ENCODE peak calls at places on chromosomes 5 and 9, in five cellular contexts. T is G401, D is mucosa of descending colon, O is T47D, X is neural progenitor cell. I is an unnamed sample.

GRCh38 chr9:71549023-71549422 is 219.3 kb downstream of the CEMIP2 start:
- DNase-seq in T (no peak), D (no peak), O (no peak), X (no peak), I (no peak)

GRCh38 chr5:157143127-157143959 is 678 bp upstream of the MED7 start:
- DNase-seq in T (no peak), D (peak), O (peak), X (no peak), I (peak)

GRCh38 chr5:40738502-40738901 is 17.3 kb downstream of the TTC33 start:
- DNase-seq in T (no peak), D (no peak), O (no peak), X (no peak), I (no peak)

GRCh38 chr9:20404192-20404813 is 218.0 kb downstream of the MLLT3 start:
- DNase-seq in T (no peak), D (no peak), O (no peak), X (no peak), I (no peak)

GRCh38 chr9:69980041-69980440 is 63.6 kb upstream of the MAMDC2 start:
- DNase-seq in T (no peak), D (no peak), O (no peak), X (no peak), I (no peak)

GRCh38 chr5:167839065-167839464 is 452.4 kb upstream of the WWC1 start:
- DNase-seq in T (no peak), D (no peak), O (no peak), X (no peak), I (no peak)

GRCh38 chr9:87270241-87271234 is 227.1 kb upstream of the DAPK1 start:
- DNase-seq in T (no peak), D (no peak), O (no peak), X (peak), I (peak)

GRCh38 chr5:178237431-178238312 is 5.1 kb upstream of the PHYKPL start:
- DNase-seq in T (no peak), D (peak), O (no peak), X (no peak), I (no peak)

GRCh38 chr9:74940600-74940999 is 12.1 kb downstream of the C9orf40 start:
- DNase-seq in T (peak), D (no peak), O (no peak), X (no peak), I (peak)

GRCh38 chr9:136363606-136364368 is at the start of gene DNLZ:
- DNase-seq in T (peak), D (peak), O (peak), X (peak), I (peak)

GRCh38 chr5:75558972-75559632 is 47.4 kb downstream of the POLK start:
- DNase-seq in T (no peak), D (no peak), O (no peak), X (no peak), I (no peak)

GRCh38 chr9:87595605-87596004 is 97.9 kb downstream of the DAPK1 start:
- DNase-seq in T (no peak), D (no peak), O (no peak), X (peak), I (peak)

GRCh38 chr5:102296229-102296817 is at the start of gene SLCO4C1:
- DNase-seq in T (no peak), D (peak), O (peak), X (peak), I (peak)

GRCh38 chr5:28734396-28734795 is 1696.0 kb upstream of the CDH9 start:
- DNase-seq in T (no peak), D (no peak), O (no peak), X (no peak), I (no peak)

GRCh38 chr9:18393340-18394130 is 80.4 kb upstream of the ADAMTSL1 start:
- DNase-seq in T (peak), D (no peak), O (no peak), X (no peak), I (peak)

GRCh38 chr9:116101516-116101915 is 52.1 kb upstream of the PAPPA start:
- DNase-seq in T (no peak), D (no peak), O (no peak), X (no peak), I (no peak)

GRCh38 chr5:147751-148150 is 43.5 kb upstream of the LRRC14B start:
- DNase-seq in T (no peak), D (no peak), O (no peak), X (no peak), I (peak)

GRCh38 chr5:55308254-55308836 is 556 bp downstream of the MTREX start:
- DNase-seq in T (no peak), D (no peak), O (no peak), X (no peak), I (peak)

GRCh38 chr5:146794326-146795029 is 84.1 kb downstream of the PPP2R2B start:
- DNase-seq in T (no peak), D (no peak), O (no peak), X (no peak), I (no peak)

GRCh38 chr5:107085572-107085971 is 585.2 kb downstream of the EFNA5 start:
- DNase-seq in T (no peak), D (no peak), O (no peak), X (no peak), I (no peak)

GRCh38 chr9:14283276-14283675 is 30.7 kb downstream of the NFIB start:
- DNase-seq in T (no peak), D (no peak), O (no peak), X (no peak), I (peak)

GRCh38 chr5:140194662-140195061 is 19.7 kb downstream of the CYSTM1 start:
- DNase-seq in T (no peak), D (no peak), O (no peak), X (no peak), I (no peak)

GRCh38 chr9:18485691-18486090 is 11.7 kb downstream of the ADAMTSL1 start:
- DNase-seq in T (no peak), D (no peak), O (no peak), X (no peak), I (no peak)

GRCh38 chr9:93902051-93902779 is 52.9 kb downstream of the BARX1 start:
- DNase-seq in T (no peak), D (peak), O (no peak), X (no peak), I (no peak)

GRCh38 chr9:126501383-126502331 is 112.1 kb upstream of the LMX1B start:
- DNase-seq in T (no peak), D (no peak), O (peak), X (no peak), I (no peak)

GRCh38 chr9:127158995-127159801 is 36.8 kb upstream of the ANGPTL2 start:
- DNase-seq in T (peak), D (no peak), O (no peak), X (peak), I (peak)

GRCh38 chr5:132363431-132364112 is 5.9 kb upstream of the SLC22A5 start:
- DNase-seq in T (peak), D (no peak), O (no peak), X (no peak), I (no peak)

GRCh38 chr5:98454904-98455303 is 318.6 kb upstream of the RGMB start:
- DNase-seq in T (no peak), D (no peak), O (no peak), X (no peak), I (no peak)

GRCh38 chr5:43636076-43636475 is 33.1 kb downstream of the NNT start:
- DNase-seq in T (no peak), D (no peak), O (no peak), X (no peak), I (no peak)

GRCh38 chr9:6239694-6240093 is 24.1 kb downstream of the IL33 start:
- DNase-seq in T (no peak), D (no peak), O (no peak), X (no peak), I (no peak)

GRCh38 chr5:163540711-163541110 is 35.3 kb downstream of the MAT2B start:
- DNase-seq in T (no peak), D (no peak), O (no peak), X (no peak), I (no peak)

GRCh38 chr9:128987800-128988199 is 40.3 kb downstream of the NUP188 start:
- DNase-seq in T (no peak), D (no peak), O (no peak), X (no peak), I (no peak)

GRCh38 chr5:73947876-73948275 is 321.9 kb downstream of the ARHGEF28 start:
- DNase-seq in T (no peak), D (no peak), O (no peak), X (no peak), I (peak)

GRCh38 chr5:78518365-78519197 is 130.0 kb downstream of the LHFPL2 start:
- DNase-seq in T (no peak), D (peak), O (peak), X (no peak), I (peak)

I was measured in left kidney.